ENCODE peak calls at places on chromosome 5, in six cellular contexts. N is T follicular helper cell; J is stimulated activated CD8-positive, alpha-beta memory T cell treated with anti-CD3 and anti-CD28 coated beads, Interleukin-2, amount 100 ng/mL, for 48 hours; G is activated T-cell treated with anti-CD3 and anti-CD28 coated beads, Interleukin-2, amount 50 U/mL, for 1 hour; B is activated CD4-positive, alpha-beta T cell treated with anti-CD3 and anti-CD28 coated beads, Interleukin-2, amount 10 ng/mL, durations not matched to agents 7 days and 5 days; L is cardiac fibroblast. V is an unnamed sample.

GRCh38 chr5:116572375-116573278 is 2.0 kb downstream of the SEMA6A start:
- DNase-seq in B (no peak), L (peak; percentile 20), N (no peak), G (no peak), J (no peak), V (no peak)

GRCh38 chr5:157109744-157110143 is 900 bp upstream of the HAVCR2 start:
- DNase-seq in N (no peak), L (no peak), J (no peak), B (peak; percentile 46), G (no peak), V (peak; percentile 65)

GRCh38 chr5:141478321-141478945 is 2.7 kb downstream of the PCDHGC3 start:
- DNase-seq in N (no peak), J (no peak), B (no peak), G (no peak), L (no peak), V (no peak)

GRCh38 chr5:50463047-50463446 is 22.0 kb upstream of the EMB start:
- DNase-seq in B (no peak), N (no peak), J (no peak), G (no peak), L (no peak), V (no peak)

GRCh38 chr5:45692481-45692880 is 3.7 kb downstream of the HCN1 start:
- DNase-seq in N (no peak), B (no peak), G (no peak), J (no peak), L (no peak), V (no peak)

GRCh38 chr5:672329-673139 is 20.6 kb downstream of the TPPP start:
- DNase-seq in J (peak; percentile 29), G (peak; percentile 79), B (peak; percentile 66), N (peak; percentile 86), L (peak; percentile 93), V (no peak)

GRCh38 chr5:76953551-76954382 is 922 bp downstream of the CRHBP start:
- DNase-seq in J (no peak), L (peak; percentile 25), B (no peak), G (no peak), N (no peak), V (no peak)

GRCh38 chr5:158234323-158235158 is 375.6 kb upstream of the CLINT1 start:
- DNase-seq in N (no peak), J (no peak), B (no peak), L (no peak), G (no peak), V (no peak)

GRCh38 chr5:151095341-151096000 is 14.6 kb upstream of the TNIP1 start:
- DNase-seq in J (no peak), G (no peak), N (no peak), B (no peak), L (peak; percentile 65), V (no peak)

GRCh38 chr5:55418994-55419991 is 111.5 kb downstream of the MTREX start:
- DNase-seq in J (no peak), L (peak; percentile 54), N (no peak), B (no peak), G (no peak), V (no peak)

GRCh38 chr5:103232393-103232999 is 26.1 kb upstream of the MACIR start:
- DNase-seq in B (peak; percentile 27), J (no peak), N (no peak), G (no peak), L (peak; percentile 66), V (peak; percentile 23)

GRCh38 chr5:141077826-141078225 is 16.6 kb upstream of the PCDHB2 start:
- DNase-seq in B (no peak), J (no peak), L (no peak), G (no peak), N (no peak), V (no peak)

GRCh38 chr5:33425334-33425733 is 15.4 kb upstream of the TARS1 start:
- DNase-seq in B (no peak), L (no peak), J (no peak), G (no peak), N (no peak), V (no peak)

GRCh38 chr5:34589832-34590231 is 66.3 kb upstream of the RAI14 start:
- DNase-seq in J (no peak), N (no peak), G (no peak), B (no peak), L (no peak), V (no peak)

GRCh38 chr5:171965740-171966139 is 40.7 kb downstream of the FBXW11 start:
- DNase-seq in G (no peak), J (peak; percentile 13), N (no peak), L (no peak), B (no peak), V (no peak)

V was measured in GM10248.